ENCODE peak calls at places on chromosomes 6 and 20, in nine cellular contexts. Q, M, I, B, V, E, P, Y and X are unnamed samples.

GRCh38 chr6:150081702-150082101 is 12.8 kb upstream of the ULBP3 start:
- DNase-seq in M (no peak), Q (no peak), P (no peak), I (no peak), Y (no peak), E (no peak), B (no peak), V (no peak), X (no peak)

GRCh38 chr20:43925215-43925614 is 10.6 kb downstream of the TOX2 start:
- DNase-seq in M (no peak), V (no peak), I (peak), Y (peak), E (peak), B (no peak), P (no peak), Q (no peak), X (no peak)

GRCh38 chr6:44024597-44025219 is 102.5 kb downstream of the MRPL14 start:
- DNase-seq in Q (no peak), I (no peak), P (no peak), Y (no peak), E (peak), V (no peak), M (no peak), B (no peak), X (no peak)

GRCh38 chr6:42962096-42962495 is 1.5 kb downstream of the GNMT start:
- DNase-seq in M (no peak), B (no peak), V (no peak), I (no peak), Q (no peak), Y (no peak), P (no peak), E (no peak), X (no peak)

GRCh38 chr20:41654292-41654691 is 36.1 kb upstream of the CHD6 start:
- DNase-seq in Q (no peak), V (peak), B (no peak), Y (no peak), P (no peak), I (no peak), M (no peak), E (no peak), X (no peak)

GRCh38 chr6:5158191-5158590 is 73.0 kb downstream of the PPP1R3G start:
- DNase-seq in B (no peak), V (no peak), Q (no peak), E (no peak), Y (no peak), I (no peak), M (no peak), P (no peak), X (no peak)

GRCh38 chr6:68642081-68642480 is 7.0 kb downstream of the ADGRB3 start:
- DNase-seq in P (no peak), Y (no peak), V (no peak), E (no peak), B (no peak), I (no peak), M (no peak), Q (no peak), X (no peak)

GRCh38 chr20:43590036-43590391 is 723 bp upstream of the IFT52 start:
- DNase-seq in Y (no peak), V (peak), M (no peak), Q (peak), P (no peak), I (peak), B (peak), E (no peak), X (no peak)

GRCh38 chr20:49889943-49890650 is 25.2 kb downstream of the SPATA2 start:
- DNase-seq in B (peak), Q (no peak), V (no peak), M (no peak), P (no peak), E (no peak), I (no peak), Y (no peak), X (peak)

GRCh38 chr6:139109558-139109957 is 25.3 kb upstream of the HECA start:
- DNase-seq in Y (no peak), Q (peak), I (peak), M (no peak), V (peak), P (no peak), B (no peak), E (no peak), X (no peak)

GRCh38 chr20:51482836-51483235 is 59.7 kb downstream of the NFATC2 start:
- DNase-seq in V (no peak), M (no peak), Y (no peak), P (no peak), E (no peak), Q (no peak), I (no peak), B (no peak), X (peak)

GRCh38 chr20:35196313-35196712 is 24.4 kb downstream of the PROCR start:
- DNase-seq in M (no peak), Q (no peak), B (no peak), P (no peak), I (no peak), V (no peak), Y (no peak), E (no peak), X (no peak)

GRCh38 chr6:75204222-75204958 is 1.5 kb downstream of the COL12A1 start:
- DNase-seq in Y (no peak), V (peak), Q (peak), I (peak), P (peak), B (peak), M (peak), E (peak), X (peak)
- H3K4me3 ChIP-seq in Y (peak), V (no peak), Q (peak), I (no peak), P (peak), B (peak), M (peak), E (peak), X (peak)

DNA sequence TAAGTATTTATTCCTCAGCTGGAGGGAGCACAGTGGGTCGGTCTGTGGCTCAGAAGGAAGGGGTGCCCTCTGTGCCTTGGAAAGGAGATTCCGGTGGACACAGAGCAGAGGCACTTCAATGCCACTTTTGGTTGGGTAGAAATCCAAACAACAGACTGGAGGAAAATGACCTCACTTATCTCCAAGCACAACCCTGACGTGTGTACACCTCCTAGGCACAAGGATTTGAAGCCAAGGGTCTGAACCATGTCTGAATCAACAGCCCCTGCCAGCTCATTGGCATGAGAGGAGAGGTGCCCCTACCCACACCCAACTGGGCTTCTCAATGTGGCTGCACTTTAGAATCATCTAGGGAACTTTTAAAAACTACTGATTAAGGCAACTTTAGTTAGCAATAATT is 13.4 kb downstream of the CD24 start:
- DNase-seq in V (no peak), B (peak), M (no peak), I (no peak), E (no peak), P (no peak), Y (no peak), Q (no peak), X (no peak)
- H3K4me3 ChIP-seq in V (no peak), B (no peak), M (no peak), I (no peak), E (no peak), P (no peak), Y (no peak), Q (no peak), X (no peak)

GRCh38 chr6:32410906-32411305 is 3.9 kb upstream of the BTNL2 start:
- DNase-seq in Q (no peak), V (no peak), P (no peak), B (no peak), Y (no peak), I (no peak), M (no peak), E (no peak), X (no peak)

GRCh38 chr6:32413427-32414047 is 6.6 kb upstream of the BTNL2 start:
- DNase-seq in M (peak), E (peak), I (peak), B (peak), P (peak), Q (peak), V (peak), Y (peak), X (peak)

GRCh38 chr6:32411943-32412342 is 5.0 kb upstream of the BTNL2 start:
- DNase-seq in Y (no peak), E (no peak), V (no peak), B (no peak), I (no peak), Q (no peak), M (no peak), P (no peak), X (no peak)

GRCh38 chr6:32415521-32416019 is 8.6 kb upstream of the BTNL2 start:
- DNase-seq in V (peak), I (peak), P (peak), Y (peak), B (peak), M (peak), Q (peak), E (peak), X (peak)

DNA sequence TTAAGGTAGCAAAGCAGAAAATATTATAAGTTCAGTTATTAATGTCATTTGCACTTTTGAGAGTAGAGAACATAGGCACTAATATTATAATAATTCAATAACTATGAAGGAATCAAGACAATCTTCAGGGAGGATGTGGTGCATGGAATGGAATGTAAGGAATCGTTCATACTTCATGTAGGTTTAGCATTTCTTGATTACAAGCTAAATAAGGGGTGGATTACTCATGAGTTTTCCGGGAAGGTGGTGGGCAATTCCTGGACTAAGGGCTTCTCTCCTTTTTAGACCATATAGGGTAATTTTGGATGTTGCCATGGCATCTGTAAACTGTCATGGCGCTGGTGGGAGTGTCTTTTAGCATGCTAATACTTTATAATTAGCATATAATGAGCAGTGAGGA is 9.1 kb upstream of the BTNL2 start:
- DNase-seq in B (no peak), E (no peak), Y (no peak), I (no peak), M (no peak), Q (no peak), V (no peak), P (no peak), X (no peak)
- H3K4me3 ChIP-seq in B (no peak), E (no peak), Y (no peak), I (no peak), M (no peak), Q (no peak), V (no peak), P (no peak), X (no peak)

DNA sequence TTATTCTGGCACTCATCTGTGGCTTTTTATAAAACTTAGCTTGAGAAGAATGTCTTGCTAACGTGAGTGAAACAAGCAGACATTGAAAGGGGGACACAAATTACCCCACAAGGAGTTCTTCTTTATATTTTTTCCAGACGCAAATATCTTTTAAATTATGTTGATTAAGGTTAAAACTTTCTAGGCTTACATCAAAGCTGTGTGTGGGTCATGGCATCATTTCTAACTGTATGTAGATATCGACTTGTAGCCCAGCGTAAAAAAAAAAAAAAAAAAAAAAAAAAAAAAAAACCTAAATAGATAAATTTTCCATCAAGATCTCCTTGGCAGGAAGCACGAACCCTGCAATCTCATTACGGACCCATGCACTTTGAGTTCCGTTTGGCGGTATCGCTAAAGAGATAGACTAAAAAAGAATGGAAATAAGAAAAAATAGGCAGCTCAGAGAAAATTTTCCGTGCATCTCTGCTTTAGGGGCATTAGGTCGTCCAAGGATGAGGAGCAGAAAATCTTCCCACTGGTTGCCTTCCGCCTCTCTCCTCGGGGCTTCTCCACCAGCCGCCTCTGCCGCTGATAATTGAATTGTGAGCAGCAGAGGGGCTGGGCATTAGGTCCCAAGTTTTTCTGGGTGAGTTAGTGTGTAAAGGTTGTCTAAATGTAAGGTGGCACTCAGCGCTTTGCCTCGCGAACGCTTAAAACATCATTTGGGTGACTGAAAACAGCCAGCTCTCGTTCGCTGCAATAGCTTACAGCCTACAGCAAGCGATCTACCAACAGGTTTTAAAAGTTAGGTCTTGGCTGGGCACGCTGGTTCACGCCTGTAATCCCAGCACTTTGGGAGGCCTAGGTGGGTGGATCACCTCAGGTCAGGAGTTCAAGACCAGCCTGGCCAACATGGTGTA is 194.0 kb downstream of the TRIM27 start:
- DNase-seq in Y (no peak), M (no peak), V (no peak), E (no peak), B (no peak), I (no peak), P (no peak), Q (no peak), X (no peak)
- H3K4me3 ChIP-seq in Y (peak), M (peak), V (peak), E (peak), B (peak), I (peak), P (peak), Q (peak), X (peak)

GRCh38 chr20:3405696-3406358 is 1.6 kb downstream of the DNAAF9 start:
- DNase-seq in Y (no peak), M (no peak), E (no peak), V (no peak), Q (no peak), I (no peak), B (no peak), P (no peak), X (no peak)
- H3K4me3 ChIP-seq in Y (no peak), M (peak), E (peak), V (peak), Q (peak), I (no peak), B (no peak), P (peak), X (peak)

GRCh38 chr6:26120807-26121140 is 33.5 kb downstream of the HFE start:
- DNase-seq in I (no peak), E (no peak), M (no peak), P (no peak), Y (no peak), B (no peak), V (no peak), Q (no peak), X (no peak)
- H3K4me3 ChIP-seq in I (no peak), E (no peak), M (no peak), P (no peak), Y (no peak), B (no peak), V (no peak), Q (no peak), X (no peak)

DNA sequence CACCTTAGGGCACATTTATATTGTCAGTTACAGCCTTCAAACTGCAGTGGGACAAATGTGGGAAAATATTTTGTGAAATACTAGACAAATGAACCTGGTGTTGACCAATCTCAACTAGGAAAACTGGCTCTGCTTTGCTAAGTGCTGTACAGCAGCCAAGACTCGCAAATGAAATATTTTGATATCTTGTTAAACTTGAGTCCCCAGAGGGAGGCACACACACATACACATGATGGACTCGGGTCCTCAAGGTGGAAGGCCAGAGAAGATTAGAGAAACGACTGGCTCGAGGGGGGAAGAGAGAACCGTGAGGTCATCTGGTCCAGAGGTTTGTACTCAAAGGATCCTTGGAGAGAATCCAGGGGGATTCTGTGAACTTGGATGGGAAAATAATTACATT is 67.3 kb upstream of the JAG1 start:
- DNase-seq in Y (no peak), E (no peak), B (no peak), Q (no peak), M (no peak), I (no peak), P (no peak), V (no peak), X (no peak)
- H3K4me3 ChIP-seq in Y (no peak), E (no peak), B (no peak), Q (no peak), M (no peak), I (no peak), P (no peak), V (no peak), X (peak)

GRCh38 chr6:7649037-7649810 is 59.2 kb downstream of the SNRNP48 start:
- DNase-seq in Y (no peak), P (no peak), B (no peak), M (no peak), I (peak), V (no peak), Q (no peak), E (no peak), X (no peak)
- H3K4me3 ChIP-seq in Y (no peak), P (no peak), B (no peak), M (no peak), I (no peak), V (no peak), Q (no peak), E (no peak), X (no peak)

GRCh38 chr6:84549912-84550311 is 214.5 kb downstream of the TBX18 start:
- DNase-seq in Q (no peak), E (no peak), Y (no peak), P (no peak), B (no peak), I (no peak), V (no peak), M (no peak), X (no peak)

GRCh38 chr6:84546427-84546914 is 217.9 kb downstream of the TBX18 start:
- DNase-seq in V (peak), B (no peak), P (peak), Q (no peak), M (no peak), I (no peak), Y (no peak), E (no peak), X (no peak)

GRCh38 chr6:84551797-84552196 is 212.6 kb downstream of the TBX18 start:
- DNase-seq in E (no peak), P (no peak), Q (no peak), B (no peak), M (no peak), Y (no peak), V (no peak), I (no peak), X (no peak)

GRCh38 chr6:84547341-84547794 is 217.0 kb downstream of the TBX18 start:
- DNase-seq in B (no peak), V (no peak), I (no peak), M (no peak), Y (no peak), P (no peak), Q (no peak), E (no peak), X (no peak)
- H3K4me3 ChIP-seq in B (no peak), V (no peak), I (no peak), M (no peak), Y (no peak), P (no peak), Q (no peak), E (no peak), X (no peak)